ENCODE peak calls at places on chromosomes 13 and 19, in eight cellular contexts. One of them, this sample, is unnamed.
A peak's percentile ranks its signal among the peaks of the same experiment; 100 is the strongest.

GRCh38 chr19:48878219-48879024 is 6.2 kb downstream of the PPP1R15A start:
- DNase-seq in thoracic aorta: peak; percentile 79
- DNase-seq in fibroblast of lung: peak; percentile 63
- DNase-seq in IMR-90: peak; percentile 41
- DNase-seq in psoas muscle: no peak
- DNase-seq in OCI-LY7: no peak
- DNase-seq in transverse colon: no peak
- DNase-seq in body of pancreas: no peak
- DNase-seq in this sample: peak; percentile 60

GRCh38 chr13:22915442-22916082 is 265.2 kb upstream of the SGCG start:
- DNase-seq in thoracic aorta: no peak
- DNase-seq in fibroblast of lung: peak; percentile 64
- DNase-seq in IMR-90: peak; percentile 17
- DNase-seq in psoas muscle: peak; percentile 57
- DNase-seq in OCI-LY7: peak; percentile 60
- DNase-seq in transverse colon: peak; percentile 68
- DNase-seq in body of pancreas: peak; percentile 36
- DNase-seq in this sample: peak; percentile 89

GRCh38 chr13:98549728-98550317 is 27.1 kb downstream of the STK24 start:
- DNase-seq in thoracic aorta: no peak
- DNase-seq in fibroblast of lung: no peak
- DNase-seq in IMR-90: peak; percentile 60
- DNase-seq in psoas muscle: no peak
- DNase-seq in OCI-LY7: no peak
- DNase-seq in transverse colon: no peak
- DNase-seq in body of pancreas: no peak
- DNase-seq in this sample: no peak

GRCh38 chr13:74306496-74306895 is 172.3 kb upstream of the KLF12 start:
- DNase-seq in thoracic aorta: no peak
- DNase-seq in fibroblast of lung: peak; percentile 66
- DNase-seq in IMR-90: peak; percentile 45
- DNase-seq in psoas muscle: no peak
- DNase-seq in OCI-LY7: no peak
- DNase-seq in transverse colon: no peak
- DNase-seq in body of pancreas: no peak
- DNase-seq in this sample: no peak

GRCh38 chr19:49071860-49072547 is 495 bp downstream of the KCNA7 start:
- DNase-seq in thoracic aorta: no peak
- DNase-seq in fibroblast of lung: no peak
- DNase-seq in IMR-90: no peak
- DNase-seq in psoas muscle: peak; percentile 37
- DNase-seq in OCI-LY7: no peak
- DNase-seq in transverse colon: no peak
- DNase-seq in body of pancreas: no peak
- DNase-seq in this sample: peak; percentile 72

GRCh38 chr13:57588639-57589038 is 42.9 kb upstream of the PCDH17 start:
- DNase-seq in thoracic aorta: no peak
- DNase-seq in fibroblast of lung: no peak
- DNase-seq in IMR-90: no peak
- DNase-seq in psoas muscle: no peak
- DNase-seq in OCI-LY7: no peak
- DNase-seq in transverse colon: no peak
- DNase-seq in body of pancreas: no peak
- DNase-seq in this sample: no peak

GRCh38 chr19:42363614-42364346 is 26.3 kb downstream of the CNFN start:
- DNase-seq in thoracic aorta: no peak
- DNase-seq in fibroblast of lung: no peak
- DNase-seq in IMR-90: no peak
- DNase-seq in psoas muscle: no peak
- DNase-seq in OCI-LY7: peak; percentile 52
- DNase-seq in transverse colon: no peak
- DNase-seq in body of pancreas: no peak
- DNase-seq in this sample: no peak

GRCh38 chr13:86882835-86883234 is 788.3 kb upstream of the SLITRK5 start:
- DNase-seq in thoracic aorta: no peak
- DNase-seq in fibroblast of lung: peak; percentile 6
- DNase-seq in IMR-90: peak; percentile 2
- DNase-seq in psoas muscle: no peak
- DNase-seq in OCI-LY7: no peak
- DNase-seq in transverse colon: no peak
- DNase-seq in body of pancreas: no peak
- DNase-seq in this sample: no peak

GRCh38 chr19:8532170-8532569 is 18.2 kb upstream of the ZNF414 start:
- DNase-seq in thoracic aorta: no peak
- DNase-seq in fibroblast of lung: no peak
- DNase-seq in IMR-90: no peak
- DNase-seq in psoas muscle: no peak
- DNase-seq in OCI-LY7: no peak
- DNase-seq in transverse colon: no peak
- DNase-seq in body of pancreas: no peak
- DNase-seq in this sample: no peak

GRCh38 chr19:9342610-9343304 is 18.8 kb downstream of the ZNF559 start:
- DNase-seq in thoracic aorta: no peak
- DNase-seq in fibroblast of lung: peak; percentile 13
- DNase-seq in IMR-90: no peak
- DNase-seq in psoas muscle: no peak
- DNase-seq in OCI-LY7: no peak
- DNase-seq in transverse colon: no peak
- DNase-seq in body of pancreas: no peak
- DNase-seq in this sample: no peak

GRCh38 chr19:3125900-3126524 is 9.8 kb upstream of the GNA15 start:
- DNase-seq in thoracic aorta: no peak
- DNase-seq in fibroblast of lung: peak; percentile 14
- DNase-seq in IMR-90: no peak
- DNase-seq in psoas muscle: peak; percentile 63
- DNase-seq in OCI-LY7: peak; percentile 63
- DNase-seq in transverse colon: peak; percentile 79
- DNase-seq in body of pancreas: peak; percentile 72
- DNase-seq in this sample: no peak

GRCh38 chr19:16373539-16373938 is 48.9 kb downstream of the KLF2 start:
- DNase-seq in thoracic aorta: no peak
- DNase-seq in fibroblast of lung: peak; percentile 94
- DNase-seq in IMR-90: peak; percentile 83
- DNase-seq in psoas muscle: peak; percentile 65
- DNase-seq in OCI-LY7: no peak
- DNase-seq in transverse colon: no peak
- DNase-seq in body of pancreas: no peak
- DNase-seq in this sample: peak; percentile 85

GRCh38 chr13:37476874-37477273 is 121.7 kb downstream of the POSTN start:
- DNase-seq in thoracic aorta: no peak
- DNase-seq in fibroblast of lung: peak; percentile 33
- DNase-seq in IMR-90: peak; percentile 83
- DNase-seq in psoas muscle: no peak
- DNase-seq in OCI-LY7: no peak
- DNase-seq in transverse colon: no peak
- DNase-seq in body of pancreas: no peak
- DNase-seq in this sample: no peak

GRCh38 chr13:59483441-59484116 is 680.1 kb downstream of the DIAPH3 start:
- DNase-seq in thoracic aorta: no peak
- DNase-seq in fibroblast of lung: peak; percentile 41
- DNase-seq in IMR-90: peak; percentile 17
- DNase-seq in psoas muscle: no peak
- DNase-seq in OCI-LY7: no peak
- DNase-seq in transverse colon: no peak
- DNase-seq in body of pancreas: no peak
- DNase-seq in this sample: no peak

DNA sequence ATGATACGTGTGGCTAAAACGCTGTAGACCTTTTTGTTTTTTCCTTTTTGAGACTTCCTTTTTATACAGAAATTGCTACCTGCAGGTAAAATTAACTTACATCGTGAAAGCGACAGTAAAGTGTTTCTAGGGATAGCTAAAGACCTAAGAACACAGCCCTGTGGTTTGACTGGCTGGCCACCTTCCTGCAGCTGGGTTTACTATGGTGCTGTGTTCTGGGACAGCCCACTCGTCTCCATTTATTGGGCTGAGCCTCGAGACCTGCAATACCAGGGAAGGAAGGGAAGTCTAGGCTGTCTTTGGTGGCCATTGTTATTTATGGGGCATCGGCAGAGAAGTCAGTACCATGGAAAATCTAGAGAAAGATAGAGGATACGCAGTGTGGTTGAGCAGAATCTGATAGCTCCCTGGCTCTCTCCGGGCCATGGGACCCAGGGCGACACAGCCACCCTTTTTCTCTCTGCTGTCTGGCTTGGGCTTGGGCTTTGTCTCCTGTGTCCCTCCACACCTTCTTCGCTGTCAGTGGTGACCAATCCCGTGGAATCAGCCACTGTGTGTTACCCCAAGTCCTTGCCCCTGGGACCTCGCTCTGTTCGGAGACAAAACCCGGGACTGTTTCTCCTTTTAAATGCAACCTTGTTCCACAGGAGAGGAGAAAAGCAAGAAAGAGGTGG is 30.9 kb downstream of the ACTN4 start:
- DNase-seq in thoracic aorta: no peak
- DNase-seq in fibroblast of lung: no peak
- DNase-seq in IMR-90: no peak
- DNase-seq in psoas muscle: no peak
- DNase-seq in OCI-LY7: no peak
- DNase-seq in transverse colon: no peak
- DNase-seq in body of pancreas: no peak
- DNase-seq in this sample: no peak
- H3K4me1 ChIP-seq in thoracic aorta: peaks cover 56% of the 10 kb centered on the region
- H3K4me1 ChIP-seq in fibroblast of lung: peaks cover 45% of the 10 kb centered on the region
- H3K4me1 ChIP-seq in IMR-90: peaks cover 57% of the 10 kb centered on the region
- H3K4me1 ChIP-seq in psoas muscle: peaks cover 92% of the 10 kb centered on the region
- H3K4me1 ChIP-seq in OCI-LY7: peaks cover 18% of the 10 kb centered on the region
- H3K4me1 ChIP-seq in transverse colon: peaks cover 91% of the 10 kb centered on the region
- H3K4me1 ChIP-seq in body of pancreas: peaks cover 94% of the 10 kb centered on the region
- H3K4me1 ChIP-seq in this sample: peaks cover 10% of the 10 kb centered on the region

GRCh38 chr19:46661020-46661731 is at the start of gene DACT3:
- DNase-seq in thoracic aorta: peak; percentile 100
- DNase-seq in fibroblast of lung: peak; percentile 100
- DNase-seq in IMR-90: peak; percentile 100
- DNase-seq in psoas muscle: peak; percentile 100
- DNase-seq in OCI-LY7: peak; percentile 100
- DNase-seq in transverse colon: peak; percentile 100
- DNase-seq in body of pancreas: peak; percentile 100
- DNase-seq in this sample: peak; percentile 100

GRCh38 chr19:46660601-46661019 is 372 bp downstream of the DACT3 start:
- DNase-seq in thoracic aorta: no peak
- DNase-seq in fibroblast of lung: no peak
- DNase-seq in IMR-90: no peak
- DNase-seq in psoas muscle: peak; percentile 41
- DNase-seq in OCI-LY7: no peak
- DNase-seq in transverse colon: no peak
- DNase-seq in body of pancreas: no peak
- DNase-seq in this sample: no peak

GRCh38 chr19:46659151-46660007 is 1.6 kb downstream of the DACT3 start:
- DNase-seq in thoracic aorta: no peak
- DNase-seq in fibroblast of lung: no peak
- DNase-seq in IMR-90: no peak
- DNase-seq in psoas muscle: no peak
- DNase-seq in OCI-LY7: no peak
- DNase-seq in transverse colon: peak; percentile 31
- DNase-seq in body of pancreas: no peak
- DNase-seq in this sample: peak; percentile 46

GRCh38 chr19:46660008-46660517 is 919 bp downstream of the DACT3 start:
- DNase-seq in thoracic aorta: no peak
- DNase-seq in fibroblast of lung: no peak
- DNase-seq in IMR-90: no peak
- DNase-seq in psoas muscle: no peak
- DNase-seq in OCI-LY7: no peak
- DNase-seq in transverse colon: no peak
- DNase-seq in body of pancreas: no peak
- DNase-seq in this sample: no peak

DNA sequence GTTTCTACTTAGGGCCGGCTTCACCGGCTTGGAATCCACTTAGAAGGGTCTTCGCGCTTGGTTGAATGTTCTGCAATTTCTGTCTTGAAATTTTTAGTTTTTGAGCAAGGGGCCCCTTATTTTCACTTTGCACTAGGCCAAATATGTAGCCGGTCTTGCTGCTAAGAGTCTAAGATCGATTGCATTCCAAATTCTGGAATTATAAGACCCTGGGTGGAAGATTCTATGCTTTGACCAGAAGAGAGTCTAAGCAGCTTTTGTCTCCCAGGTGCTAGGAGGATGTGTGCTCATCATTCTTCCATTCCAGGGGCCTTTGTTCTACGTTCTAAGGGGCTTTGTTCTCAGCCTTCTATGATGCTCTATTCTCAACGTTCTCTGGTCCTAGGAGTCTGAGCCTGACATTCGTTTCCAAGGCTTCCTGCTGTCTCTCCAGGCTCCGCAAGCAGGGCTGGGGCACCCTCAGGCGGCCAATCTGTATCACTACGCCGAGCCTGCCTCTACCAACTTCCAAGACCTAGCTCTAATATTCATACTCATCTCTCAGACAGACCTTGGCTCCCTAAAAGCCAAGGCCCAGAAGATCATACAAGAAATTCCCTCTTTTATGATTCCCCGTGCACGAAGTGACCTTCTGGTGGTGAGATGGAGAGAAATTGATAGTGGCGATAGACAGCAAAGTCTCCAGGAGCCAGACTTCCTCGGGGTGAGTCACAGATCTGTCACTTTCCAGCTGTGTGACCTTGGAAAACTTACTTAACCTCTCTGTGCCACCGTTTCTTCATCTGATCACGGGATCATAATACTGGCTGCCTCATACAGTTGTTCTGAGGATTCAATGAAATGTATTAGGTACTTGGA is 982 bp upstream of the DACT3 start:
- DNase-seq in thoracic aorta: no peak
- DNase-seq in fibroblast of lung: peak; percentile 91
- DNase-seq in IMR-90: peak; percentile 90
- DNase-seq in psoas muscle: peak; percentile 84
- DNase-seq in OCI-LY7: peak; percentile 85
- DNase-seq in transverse colon: peak; percentile 86
- DNase-seq in body of pancreas: peak; percentile 88
- DNase-seq in this sample: peak; percentile 92
- H3K27ac ChIP-seq in thoracic aorta: peak overlapping the region; percentile 71
- H3K27ac ChIP-seq in fibroblast of lung: peak overlapping the region; percentile 70
- H3K27ac ChIP-seq in IMR-90: no peak overlapping the region
- H3K27ac ChIP-seq in psoas muscle: peak overlapping the region; percentile 67
- H3K27ac ChIP-seq in OCI-LY7: peak overlapping the region; percentile 46
- H3K27ac ChIP-seq in transverse colon: peak overlapping the region; percentile 89
- H3K27ac ChIP-seq in body of pancreas: peak overlapping the region; percentile 72
- H3K27ac ChIP-seq in this sample: peak overlapping the region; percentile 60

DNA sequence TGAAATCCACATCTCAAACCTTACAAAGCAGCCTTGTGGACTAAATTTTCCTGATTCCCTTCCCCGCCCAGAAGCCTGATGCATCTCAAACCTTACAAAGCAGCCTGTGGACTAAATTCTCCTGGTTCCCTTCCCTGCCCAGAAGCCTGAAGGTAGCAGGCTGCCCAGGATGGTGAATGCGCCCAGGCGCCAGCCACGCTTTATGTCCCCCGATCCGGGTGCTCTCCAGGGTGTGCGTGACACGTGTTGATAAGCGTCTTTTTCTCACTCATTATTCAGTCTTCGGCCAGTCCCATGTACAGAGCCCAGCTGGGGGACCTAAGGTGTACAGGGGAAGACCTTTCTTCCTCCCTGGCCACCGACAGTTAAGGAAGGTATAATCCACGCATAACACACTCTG is 31.8 kb downstream of the LAMP1 start:
- DNase-seq in thoracic aorta: no peak
- DNase-seq in fibroblast of lung: no peak
- DNase-seq in IMR-90: no peak
- DNase-seq in psoas muscle: no peak
- DNase-seq in OCI-LY7: no peak
- DNase-seq in transverse colon: no peak
- DNase-seq in body of pancreas: no peak
- DNase-seq in this sample: no peak
- TF ChIP-seq CTCF in thoracic aorta: no peak
- TF ChIP-seq CTCF in fibroblast of lung: no peak
- TF ChIP-seq CTCF in IMR-90: no peak
- TF ChIP-seq CTCF in psoas muscle: no peak
- TF ChIP-seq CTCF in OCI-LY7: no peak
- TF ChIP-seq CTCF in transverse colon: no peak
- TF ChIP-seq CTCF in body of pancreas: no peak
- TF ChIP-seq CTCF in this sample: no peak

GRCh38 chr19:41299046-41299754 is 10.8 kb upstream of the CCDC97 start:
- DNase-seq in thoracic aorta: no peak
- DNase-seq in fibroblast of lung: peak; percentile 11
- DNase-seq in IMR-90: no peak
- DNase-seq in psoas muscle: peak; percentile 49
- DNase-seq in OCI-LY7: no peak
- DNase-seq in transverse colon: peak; percentile 59
- DNase-seq in body of pancreas: no peak
- DNase-seq in this sample: peak; percentile 49
- H3K4me1 ChIP-seq in thoracic aorta: peaks cover 14% of the 10 kb centered on the region
- H3K4me1 ChIP-seq in fibroblast of lung: peaks cover 30% of the 10 kb centered on the region
- H3K4me1 ChIP-seq in IMR-90: peaks cover 24% of the 10 kb centered on the region
- H3K4me1 ChIP-seq in psoas muscle: peaks cover 32% of the 10 kb centered on the region
- H3K4me1 ChIP-seq in OCI-LY7: peaks cover 16% of the 10 kb centered on the region
- H3K4me1 ChIP-seq in transverse colon: peaks cover 27% of the 10 kb centered on the region
- H3K4me1 ChIP-seq in body of pancreas: peaks cover 20% of the 10 kb centered on the region
- H3K4me1 ChIP-seq in this sample: peaks cover 33% of the 10 kb centered on the region